ENCODE peak calls at places on chromosomes 13 and 19, in five cellular contexts. Q is gastrocnemius medialis; Y is activated naive CD4-positive, alpha-beta T cell treated with anti-CD3 and anti-CD28 coated beads, Interleukin-2, amount 10 ng/mL, durations not matched to agents 7 days and 5 days; O is CD4-positive, alpha-beta T cell; W is RWPE1. N is an unnamed sample.

GRCh38 chr19:52226652-52227051 is 36.8 kb downstream of the PPP2R1A start:
- DNase-seq in Q (no peak), Y (no peak), O (no peak), W (no peak), N (no peak)

GRCh38 chr19:40223135-40223822 is 3.2 kb downstream of the CCNP start:
- DNase-seq in Q (no peak), Y (peak), O (peak), W (no peak), N (no peak)

GRCh38 chr13:111874981-111875380 is 192.0 kb upstream of the SOX1 start:
- DNase-seq in Q (no peak), Y (no peak), O (no peak), W (no peak), N (no peak)

GRCh38 chr13:92941167-92941566 is 285.4 kb upstream of the GPC6 start:
- DNase-seq in Q (no peak), Y (no peak), O (no peak), W (no peak), N (no peak)

GRCh38 chr13:112575680-112576079 is 12.3 kb downstream of the TUBGCP3 start:
- DNase-seq in Q (no peak), Y (no peak), O (no peak), W (no peak), N (no peak)

GRCh38 chr19:16527971-16528521 is 14.2 kb downstream of the CHERP start:
- DNase-seq in Q (no peak), Y (peak), O (peak), W (no peak), N (no peak)

GRCh38 chr13:30340367-30341184 is 33.2 kb upstream of the KATNAL1 start:
- DNase-seq in Q (peak), Y (no peak), O (no peak), W (peak), N (no peak)

GRCh38 chr13:75299913-75300862 is 181.8 kb downstream of the TBC1D4 start:
- DNase-seq in Q (no peak), Y (no peak), O (no peak), W (no peak), N (no peak)

GRCh38 chr19:1259873-1260748 is 9.0 kb upstream of the CIRBP start:
- DNase-seq in Q (no peak), Y (peak), O (peak), W (peak), N (peak)

GRCh38 chr13:80084086-80084676 is 256.7 kb downstream of the SPRY2 start:
- DNase-seq in Q (no peak), Y (no peak), O (no peak), W (peak), N (no peak)

GRCh38 chr13:109333893-109334651 is 452.3 kb downstream of the IRS2 start:
- DNase-seq in Q (no peak), Y (no peak), O (no peak), W (no peak), N (no peak)

GRCh38 chr19:35903550-35904179 is 1.3 kb downstream of the HCST start:
- DNase-seq in Q (peak), Y (peak), O (peak), W (peak), N (peak)

GRCh38 chr13:110258876-110259631 is 47.9 kb downstream of the COL4A1 start:
- DNase-seq in Q (no peak), Y (no peak), O (no peak), W (peak), N (no peak)

GRCh38 chr19:38657633-38658222 is 10.3 kb downstream of the ACTN4 start:
- DNase-seq in Q (no peak), Y (no peak), O (peak), W (peak), N (no peak)

GRCh38 chr13:99033814-99034213 is 56.0 kb upstream of the DOCK9 start:
- DNase-seq in Q (no peak), Y (no peak), O (no peak), W (peak), N (no peak)

GRCh38 chr13:110561335-110562033 is at the start of gene RAB20:
- DNase-seq in Q (peak), Y (peak), O (peak), W (peak), N (peak)

GRCh38 chr13:41494202-41494601 is 36.9 kb downstream of the RGCC start:
- DNase-seq in Q (no peak), Y (no peak), O (no peak), W (no peak), N (no peak)

GRCh38 chr19:21587117-21587461 is 81.7 kb downstream of the ZNF429 start:
- DNase-seq in Q (no peak), Y (no peak), O (no peak), W (no peak), N (no peak)

GRCh38 chr13:35694549-35695233 is 218.2 kb upstream of the MAB21L1 start:
- DNase-seq in Q (no peak), Y (no peak), O (no peak), W (no peak), N (no peak)

GRCh38 chr19:280541-281007 is 10.6 kb downstream of the PLPP2 start:
- DNase-seq in Q (no peak), Y (no peak), O (no peak), W (no peak), N (no peak)

GRCh38 chr19:35806597-35806996 is 6.0 kb downstream of the PRODH2 start:
- DNase-seq in Q (no peak), Y (no peak), O (no peak), W (no peak), N (no peak)

GRCh38 chr19:47897857-47898256 is 11.7 kb upstream of the SULT2A1 start:
- DNase-seq in Q (no peak), Y (no peak), O (no peak), W (no peak), N (no peak)

GRCh38 chr19:21197589-21198295 is 55.9 kb downstream of the ZNF431 start:
- DNase-seq in Q (no peak), Y (no peak), O (no peak), W (no peak), N (no peak)

GRCh38 chr13:93224545-93224944 is 2.1 kb upstream of the GPC6 start:
- DNase-seq in Q (no peak), Y (no peak), O (no peak), W (no peak), N (no peak)

GRCh38 chr13:86932935-86933334 is 738.2 kb upstream of the SLITRK5 start:
- DNase-seq in Q (no peak), Y (no peak), O (no peak), W (no peak), N (no peak)

GRCh38 chr13:110826861-110827672 is 87.8 kb downstream of the ANKRD10 start:
- DNase-seq in Q (no peak), Y (no peak), O (no peak), W (no peak), N (no peak)

GRCh38 chr13:51804295-51805172 is 571 bp upstream of the DHRS12 start:
- DNase-seq in Q (no peak), Y (no peak), O (no peak), W (no peak), N (no peak)

GRCh38 chr19:47427241-47428176 is 8.2 kb upstream of the MEIS3 start:
- DNase-seq in Q (no peak), Y (peak), O (peak), W (peak), N (peak)

GRCh38 chr13:112984501-112984900 is 15.5 kb downstream of the MCF2L start:
- DNase-seq in Q (no peak), Y (no peak), O (no peak), W (no peak), N (no peak)

GRCh38 chr19:6476896-6477431 is 4.6 kb downstream of the DENND1C start:
- DNase-seq in Q (no peak), Y (no peak), O (no peak), W (no peak), N (no peak)

GRCh38 chr19:35115538-35115951 is at the start of gene FXYD3:
- DNase-seq in Q (no peak), Y (no peak), O (no peak), W (peak), N (no peak)

GRCh38 chr19:21335721-21336120 is 6.5 kb upstream of the ZNF708 start:
- DNase-seq in Q (no peak), Y (no peak), O (no peak), W (no peak), N (no peak)

GRCh38 chr13:66977156-66977555 is 253.0 kb downstream of the PCDH9 start:
- DNase-seq in Q (no peak), Y (no peak), O (no peak), W (no peak), N (no peak)

GRCh38 chr13:31236211-31236786 is 36.5 kb downstream of the B3GLCT start:
- DNase-seq in Q (no peak), Y (no peak), O (no peak), W (peak), N (peak)

GRCh38 chr19:46416077-46416709 is 2.8 kb upstream of the CCDC8 start:
- DNase-seq in Q (no peak), Y (peak), O (no peak), W (peak), N (no peak)

GRCh38 chr19:42538841-42539709 is 10.8 kb upstream of the CEACAM1 start:
- DNase-seq in Q (no peak), Y (no peak), O (no peak), W (no peak), N (no peak)

GRCh38 chr13:30186644-30187431 is 120.5 kb downstream of the KATNAL1 start:
- DNase-seq in Q (no peak), Y (no peak), O (no peak), W (no peak), N (no peak)

GRCh38 chr19:13016628-13017305 is 21.5 kb downstream of the NFIX start:
- DNase-seq in Q (no peak), Y (no peak), O (no peak), W (no peak), N (no peak)

GRCh38 chr13:43732726-43733125 is 54.0 kb downstream of the ENOX1 start:
- DNase-seq in Q (no peak), Y (no peak), O (no peak), W (no peak), N (no peak)

GRCh38 chr19:56622374-56622773 is 20.6 kb upstream of the SMIM17 start:
- DNase-seq in Q (no peak), Y (no peak), O (no peak), W (no peak), N (no peak)